ENCODE peak calls at places on chromosomes 4 and X, in four cellular contexts. X is lower lobe of right lung; Q is left lobe of liver; A is activated naive CD4-positive, alpha-beta T cell treated with anti-CD3 and anti-CD28 coated beads, Interleukin-2, amount 50 U/mL, for 72 hours. D is an unnamed sample.
A peak's percentile ranks its signal among the peaks of the same experiment; 100 is the strongest.

GRCh38 chrX:23304881-23305280 is 29.8 kb upstream of the PTCHD1 start:
- ATAC-seq in X (no peak), A (no peak), Q (no peak), D (no peak)

GRCh38 chr4:3291969-3292570 is 751 bp upstream of the RGS12 start:
- ATAC-seq in Q (peak; percentile 83), X (peak; percentile 91), A (peak; percentile 20), D (peak; percentile 62)

GRCh38 chr4:54058171-54058570 is 6.2 kb downstream of the CHIC2 start:
- ATAC-seq in X (no peak), A (peak; percentile 54), Q (no peak), D (no peak)

GRCh38 chr4:122500852-122501501 is 44.5 kb upstream of the IL2 start:
- ATAC-seq in Q (no peak), A (no peak), X (peak; percentile 21), D (no peak)

GRCh38 chr4:23337292-23337691 is 552.6 kb downstream of the PPARGC1A start:
- ATAC-seq in A (no peak), Q (peak; percentile 79), X (no peak), D (no peak)

GRCh38 chr4:1170156-1170804 is 2.1 kb downstream of the SPON2 start:
- ATAC-seq in X (no peak), A (no peak), Q (no peak), D (no peak)

GRCh38 chrX:133655262-133655913 is 240.1 kb upstream of the GPC4 start:
- ATAC-seq in Q (no peak), X (peak; percentile 50), A (no peak), D (no peak)

GRCh38 chr4:177047070-177047850 is 254.5 kb upstream of the VEGFC start:
- ATAC-seq in Q (peak; percentile 94), X (peak; percentile 85), A (peak; percentile 85), D (peak; percentile 90)

GRCh38 chrX:50988649-50989048 is 78.1 kb downstream of the BMP15 start:
- ATAC-seq in X (peak; percentile 56), Q (peak; percentile 64), A (no peak), D (no peak)

GRCh38 chrX:369563-370101 is 17.1 kb downstream of the PPP2R3B start:
- ATAC-seq in X (no peak), Q (no peak), A (no peak), D (no peak)

GRCh38 chrX:11678174-11678573 is 12.5 kb upstream of the ARHGAP6 start:
- ATAC-seq in Q (no peak), X (no peak), A (no peak), D (no peak)

GRCh38 chr4:54378461-54378860 is 149.4 kb downstream of the PDGFRA start:
- ATAC-seq in Q (no peak), X (no peak), A (no peak), D (no peak)

GRCh38 chr4:77538144-77538543 is 67.5 kb upstream of the CXCL13 start:
- ATAC-seq in A (peak; percentile 92), X (peak; percentile 50), Q (peak; percentile 26), D (peak; percentile 76)

GRCh38 chr4:37889849-37890500 is 909 bp upstream of the TBC1D1 start:
- ATAC-seq in X (peak; percentile 32), Q (peak; percentile 1), A (no peak), D (peak; percentile 35)

GRCh38 chrX:43813898-43814297 is 68.4 kb downstream of the MAOB start:
- ATAC-seq in Q (peak; percentile 55), X (no peak), A (no peak), D (no peak)

GRCh38 chrX:9786839-9787635 is 808 bp downstream of the SHROOM2 start:
- ATAC-seq in A (no peak), X (peak; percentile 43), Q (peak; percentile 60), D (peak; percentile 10)

GRCh38 chr4:67700874-67701850 is at the start of gene UBA6:
- ATAC-seq in X (peak; percentile 99), A (peak; percentile 100), Q (peak; percentile 98), D (peak; percentile 100)

GRCh38 chrX:132594129-132594528 is 105.3 kb upstream of the MBNL3 start:
- ATAC-seq in Q (peak; percentile 96), X (no peak), A (no peak), D (peak; percentile 74)

GRCh38 chr4:42925921-42926320 is 33.4 kb downstream of the GRXCR1 start:
- ATAC-seq in Q (no peak), X (peak; percentile 52), A (no peak), D (no peak)

GRCh38 chr4:152989554-152989970 is 53.4 kb downstream of the FHDC1 start:
- ATAC-seq in X (no peak), A (no peak), Q (no peak), D (no peak)

GRCh38 chr4:153433753-153434105 is 32.4 kb upstream of the TMEM131L start:
- ATAC-seq in X (no peak), Q (no peak), A (peak; percentile 10), D (no peak)

GRCh38 chr4:83947111-83947510 is 411.2 kb downstream of the GPAT3 start:
- ATAC-seq in X (no peak), Q (no peak), A (no peak), D (no peak)